ENCODE peak calls at places on chromosomes 13 and 19, in six cellular contexts. N, Y, E, L, X and A are unnamed samples.

GRCh38 chr19:15108145-15108844 is 1.1 kb downstream of the SYDE1 start:
- DNase-seq in N (no peak), Y (peak; percentile 55), E (no peak), L (no peak), X (no peak), A (no peak)

GRCh38 chr13:66405908-66406802 is 824.0 kb downstream of the PCDH9 start:
- DNase-seq in N (no peak), Y (no peak), E (no peak), L (no peak), X (no peak), A (no peak)

GRCh38 chr19:2330632-2331284 is 2.3 kb downstream of the SPPL2B start:
- DNase-seq in N (no peak), Y (no peak), E (no peak), L (peak; percentile 56), X (no peak), A (no peak)

GRCh38 chr19:13330285-13330684 is 176.0 kb downstream of the CACNA1A start:
- DNase-seq in N (no peak), Y (no peak), E (no peak), L (no peak), X (no peak), A (no peak)

GRCh38 chr13:75135325-75135825 is 346.6 kb downstream of the TBC1D4 start:
- DNase-seq in N (peak; percentile 59), Y (no peak), E (no peak), L (no peak), X (no peak), A (no peak)

GRCh38 chr13:51731759-51732158 is 72.2 kb downstream of the DHRS12 start:
- DNase-seq in N (no peak), Y (no peak), E (no peak), L (no peak), X (no peak), A (no peak)

GRCh38 chr13:98921786-98922185 is 56.1 kb downstream of the DOCK9 start:
- DNase-seq in N (no peak), Y (no peak), E (no peak), L (no peak), X (no peak), A (no peak)

GRCh38 chr19:38049105-38049649 is 142.2 kb downstream of the SIPA1L3 start:
- DNase-seq in N (no peak), Y (no peak), E (peak; percentile 31), L (no peak), X (no peak), A (peak; percentile 82)

GRCh38 chr13:32309312-32309711 is 5.9 kb downstream of the ZAR1L start:
- DNase-seq in N (no peak), Y (no peak), E (no peak), L (no peak), X (no peak), A (no peak)

GRCh38 chr13:110290811-110291210 is 16.1 kb downstream of the COL4A1 start:
- DNase-seq in N (no peak), Y (no peak), E (no peak), L (no peak), X (no peak), A (no peak)

GRCh38 chr19:16896913-16897571 is 8.2 kb downstream of the F2RL3 start:
- DNase-seq in N (peak; percentile 90), Y (peak; percentile 97), E (peak; percentile 62), L (peak; percentile 92), X (peak; percentile 93), A (peak; percentile 98)

GRCh38 chr13:106919638-106920037 is 351.7 kb upstream of the ARGLU1 start:
- DNase-seq in N (no peak), Y (peak; percentile 26), E (no peak), L (peak; percentile 23), X (peak; percentile 51), A (no peak)

GRCh38 chr13:99821741-99822140 is 149.8 kb downstream of the ZIC5 start:
- DNase-seq in N (no peak), Y (no peak), E (no peak), L (no peak), X (no peak), A (no peak)

GRCh38 chr19:45785781-45786532 is 3.7 kb upstream of the DMPK start:
- DNase-seq in N (no peak), Y (no peak), E (no peak), L (no peak), X (no peak), A (no peak)

GRCh38 chr13:31882794-31883193 is 143.5 kb downstream of the RXFP2 start:
- DNase-seq in N (no peak), Y (no peak), E (no peak), L (no peak), X (no peak), A (no peak)

GRCh38 chr19:7899751-7900352 is 3.8 kb upstream of the MAP2K7 start:
- DNase-seq in N (peak; percentile 59), Y (no peak), E (no peak), L (no peak), X (no peak), A (no peak)

GRCh38 chr19:54704928-54705327 is 19.3 kb upstream of the KIR3DL3 start:
- DNase-seq in N (no peak), Y (no peak), E (no peak), L (no peak), X (no peak), A (no peak)

GRCh38 chr13:73480784-73481183 is 422.0 kb downstream of the KLF5 start:
- DNase-seq in N (no peak), Y (no peak), E (no peak), L (no peak), X (no peak), A (no peak)

GRCh38 chr19:17947815-17948473 is 15.1 kb downstream of the CCDC124 start:
- DNase-seq in N (peak; percentile 91), Y (peak; percentile 95), E (peak; percentile 92), L (peak; percentile 90), X (peak; percentile 92), A (peak; percentile 100)

GRCh38 chr19:33813391-33814101 is 16.9 kb downstream of the KCTD15 start:
- DNase-seq in N (peak; percentile 35), Y (no peak), E (no peak), L (no peak), X (peak; percentile 30), A (no peak)

GRCh38 chr19:51689751-51690358 is 3.3 kb upstream of the SPACA6 start:
- DNase-seq in N (no peak), Y (peak; percentile 82), E (no peak), L (peak; percentile 52), X (peak; percentile 55), A (peak; percentile 54)

GRCh38 chr19:46371371-46371901 is 24.5 kb downstream of the PPP5C start:
- DNase-seq in N (no peak), Y (peak; percentile 21), E (no peak), L (no peak), X (no peak), A (no peak)

GRCh38 chr13:25062479-25062878 is 33.5 kb upstream of the PABPC3 start:
- DNase-seq in N (no peak), Y (peak; percentile 57), E (no peak), L (no peak), X (no peak), A (no peak)

GRCh38 chr13:90362718-90363117 is 984.8 kb upstream of the MIR17HG start:
- DNase-seq in N (no peak), Y (no peak), E (no peak), L (no peak), X (no peak), A (no peak)

GRCh38 chr13:90360785-90361184 is 986.7 kb upstream of the MIR17HG start:
- DNase-seq in N (no peak), Y (no peak), E (no peak), L (no peak), X (no peak), A (no peak)

GRCh38 chr13:90365130-90365529 is 982.4 kb upstream of the MIR17HG start:
- DNase-seq in N (no peak), Y (no peak), E (no peak), L (no peak), X (no peak), A (no peak)
- TF ChIP-seq CTCF in N (peak; percentile 40), Y (no peak), E (no peak), L (no peak), X (no peak), A (no peak)

DNA sequence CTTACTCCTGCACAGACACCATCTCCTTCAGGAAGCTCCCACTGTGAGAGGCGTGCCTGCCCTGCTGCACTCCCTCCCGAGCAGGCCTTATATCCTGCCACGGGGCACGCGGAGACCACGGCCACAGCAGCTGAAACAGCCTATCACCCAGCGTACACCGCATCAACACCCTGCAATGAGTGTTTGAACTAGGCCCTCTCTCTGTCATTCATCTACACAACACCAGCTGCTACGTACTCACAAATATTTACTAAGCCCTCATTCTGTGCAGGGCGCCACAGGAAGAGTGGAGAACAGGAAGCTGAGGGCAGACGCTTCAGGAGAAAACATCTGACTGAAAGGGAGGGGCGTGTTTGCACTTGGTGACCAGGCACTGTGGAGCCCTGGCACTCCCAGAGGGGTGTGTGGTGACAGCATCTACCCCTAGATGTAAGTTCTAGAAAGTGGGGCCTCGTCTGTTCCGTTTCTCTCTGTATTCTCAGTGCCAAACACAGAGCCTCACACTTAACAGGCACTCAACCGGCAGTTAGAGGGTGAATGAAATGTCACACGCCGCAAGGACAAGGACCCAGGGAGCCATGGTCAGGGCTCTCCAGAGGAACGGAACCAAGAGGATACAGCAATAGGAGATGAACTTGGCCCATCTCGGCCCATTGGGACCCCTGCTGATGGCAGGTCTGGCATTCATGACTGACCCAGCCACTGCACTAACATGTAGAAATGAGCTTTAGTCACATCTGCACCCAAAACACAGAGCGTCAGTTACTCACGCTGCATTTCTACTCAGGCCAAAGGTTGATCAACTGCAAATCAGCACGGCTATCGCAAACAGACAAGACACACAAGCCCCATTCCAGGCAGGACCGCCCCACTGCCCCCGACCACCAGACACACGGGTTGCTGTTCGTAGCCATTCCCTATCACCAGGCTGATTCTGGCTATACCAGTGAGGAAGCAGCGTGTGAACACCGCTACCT is 15.7 kb downstream of the RANBP3 start:
- DNase-seq in N (no peak), Y (no peak), E (peak; percentile 72), L (no peak), X (peak; percentile 81), A (no peak)
- TF ChIP-seq CTCF in N (no peak), Y (no peak), E (peak; percentile 23), L (no peak), X (no peak), A (no peak)

DNA sequence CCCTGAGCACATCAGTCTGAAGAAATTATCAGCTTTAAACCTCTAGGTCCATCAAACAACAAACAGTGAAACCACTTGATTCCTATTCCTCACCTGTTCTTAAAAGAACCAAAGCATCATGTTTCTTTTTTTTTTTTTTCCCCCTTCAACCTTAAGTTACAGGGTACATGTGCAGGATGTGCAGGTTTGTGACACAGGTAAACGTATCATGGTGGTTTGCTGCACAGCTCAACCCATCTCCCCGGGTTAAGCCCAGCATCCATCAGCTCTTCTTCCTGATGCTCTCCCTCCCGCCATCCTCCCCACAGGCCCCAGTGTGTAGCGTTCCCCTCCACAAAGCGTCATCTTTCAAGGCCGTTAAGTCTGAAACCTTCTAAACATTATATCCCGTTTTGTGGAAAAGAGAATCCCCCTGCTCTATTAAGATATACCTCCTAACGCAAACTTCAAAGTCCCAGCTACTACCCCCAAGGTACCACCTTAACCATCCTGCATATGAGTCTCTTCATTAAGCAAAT is 10.9 kb downstream of the USP12 start:
- DNase-seq in N (no peak), Y (no peak), E (no peak), L (no peak), X (no peak), A (no peak)
- TF ChIP-seq CTCF in N (no peak), Y (no peak), E (no peak), L (no peak), X (no peak), A (no peak)

DNA sequence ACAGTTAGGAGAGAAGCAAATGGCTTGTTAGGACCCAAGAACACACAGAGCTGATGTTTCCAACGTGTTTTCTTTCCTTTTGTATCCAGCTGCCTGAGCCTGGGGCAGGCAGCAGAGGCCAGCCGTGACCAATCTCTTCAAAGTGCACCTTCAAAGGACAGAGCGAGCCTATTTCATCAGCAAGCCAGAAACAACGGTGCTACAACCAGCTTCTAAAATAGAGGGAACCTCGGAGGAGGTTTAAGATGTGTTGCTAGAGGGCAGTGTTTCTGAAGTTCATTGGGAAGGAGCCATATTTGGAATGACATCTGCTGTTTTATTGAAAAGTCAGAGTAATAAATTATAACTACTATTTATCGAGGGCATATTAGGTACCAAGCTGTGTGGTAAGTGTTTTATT is 56.2 kb upstream of the RFC3 start:
- DNase-seq in N (no peak), Y (peak; percentile 43), E (no peak), L (no peak), X (no peak), A (no peak)
- TF ChIP-seq CTCF in N (peak; percentile 34), Y (peak; percentile 37), E (no peak), L (no peak), X (no peak), A (no peak)